ENCODE peak calls at places on chromosomes 4 and X, in four cellular contexts. U is A549, H is K562, Q is stomach. G is an unnamed sample.
A peak's percentile ranks its signal among the peaks of the same experiment; 100 is the strongest.

GRCh38 chr4:72340803-72341431 is 228.1 kb downstream of the ADAMTS3 start:
- DNase-seq in U (no peak), H (no peak), Q (no peak), G (no peak)

GRCh38 chr4:3007724-3008123 is 44.4 kb downstream of the GRK4 start:
- DNase-seq in U (no peak), H (no peak), Q (no peak), G (no peak)

GRCh38 chr4:7876096-7876993 is 63.3 kb downstream of the AFAP1 start:
- DNase-seq in U (peak; percentile 75), H (peak; percentile 8), Q (no peak), G (no peak)

GRCh38 chr4:24063771-24064170 is 173.9 kb upstream of the PPARGC1A start:
- DNase-seq in U (no peak), H (no peak), Q (no peak), G (no peak)

GRCh38 chr4:151199496-151200190 is 77.3 kb upstream of the PRSS48 start:
- DNase-seq in U (no peak), H (no peak), Q (no peak), G (no peak)

GRCh38 chr4:39446842-39447573 is 11.7 kb downstream of the RPL9 start:
- DNase-seq in U (no peak), H (no peak), Q (peak; percentile 78), G (peak; percentile 36)

GRCh38 chr4:79184461-79184860 is 141.4 kb downstream of the NAA11 start:
- DNase-seq in U (no peak), H (no peak), Q (no peak), G (no peak)

GRCh38 chr4:141933978-141934377 is 297.6 kb downstream of the IL15 start:
- DNase-seq in U (no peak), H (no peak), Q (no peak), G (no peak)

GRCh38 chrX:148784859-148785655 is 284.6 kb downstream of the AFF2 start:
- DNase-seq in U (no peak), H (no peak), Q (no peak), G (no peak)

GRCh38 chr4:147163311-147163710 is 217.6 kb upstream of the TTC29 start:
- DNase-seq in U (no peak), H (no peak), Q (no peak), G (no peak)

GRCh38 chrX:44157858-44158257 is 184.7 kb upstream of the NDP start:
- DNase-seq in U (no peak), H (no peak), Q (no peak), G (no peak)

GRCh38 chr4:9979101-9979815 is 42.0 kb downstream of the SLC2A9 start:
- DNase-seq in U (no peak), H (no peak), Q (no peak), G (no peak)

GRCh38 chrX:3678287-3678686 is 35.2 kb downstream of the PRKX start:
- DNase-seq in U (no peak), H (no peak), Q (no peak), G (no peak)

GRCh38 chr4:165502919-165503907 is 124.4 kb downstream of the CPE start:
- DNase-seq in U (peak; percentile 4), H (no peak), Q (no peak), G (no peak)

GRCh38 chr4:158667651-158668198 is 4.0 kb downstream of the C4orf46 start:
- DNase-seq in U (peak; percentile 43), H (peak; percentile 52), Q (no peak), G (no peak)

GRCh38 chr4:119629142-119629471 is 503 bp upstream of the PDE5A start:
- DNase-seq in U (no peak), H (no peak), Q (no peak), G (no peak)

DNA sequence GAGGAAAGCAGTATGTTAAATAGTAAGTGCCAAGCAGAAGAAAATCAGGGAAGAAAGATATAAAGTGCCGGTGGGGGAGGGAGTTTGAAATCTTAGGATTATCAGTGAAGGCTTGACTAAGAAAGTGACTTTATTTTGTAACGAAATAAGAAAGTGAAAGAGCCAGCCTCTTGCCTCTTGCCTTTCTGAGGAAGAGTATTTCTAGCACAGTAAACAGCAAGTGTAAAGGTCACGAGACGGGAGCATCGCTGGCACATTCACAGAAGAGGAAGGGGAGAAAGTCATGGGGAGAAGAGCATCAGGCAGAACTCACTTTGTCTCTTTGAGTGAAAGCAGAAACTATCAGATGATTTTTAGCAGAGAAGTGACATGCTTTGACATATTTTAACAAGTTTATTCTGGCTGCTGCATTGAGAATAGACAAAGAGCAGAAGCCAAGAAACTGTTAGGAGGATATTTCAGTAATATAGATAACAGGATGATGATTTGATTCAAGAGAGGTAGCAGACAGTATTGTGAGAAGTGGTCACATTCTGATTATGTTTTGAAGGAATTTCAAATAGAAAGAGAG is 313.8 kb downstream of the CAMK2D start:
- DNase-seq in U (no peak), H (no peak), Q (no peak), G (peak; percentile 18)
- TF ChIP-seq EP300 in U (no peak), H (no peak), Q (no peak), G (no peak)

GRCh38 chr4:31020363-31020762 is 300.2 kb downstream of the PCDH7 start:
- DNase-seq in U (no peak), H (no peak), Q (no peak), G (no peak)
- TF ChIP-seq EP300 in U (no peak), H (no peak), Q (no peak), G (no peak)

GRCh38 chrX:40098264-40099045 is 697 bp upstream of the BCOR start:
- DNase-seq in U (peak; percentile 52), H (peak; percentile 77), Q (no peak), G (no peak)
- TF ChIP-seq EP300 in U (no peak), H (no peak), Q (no peak), G (no peak)

GRCh38 chr4:170025523-170026252 is 507 bp downstream of the MFAP3L start:
- DNase-seq in U (peak; percentile 7), H (no peak), Q (no peak), G (peak; percentile 37)

GRCh38 chr4:170022211-170022610 is 4.0 kb downstream of the MFAP3L start:
- DNase-seq in U (no peak), H (no peak), Q (no peak), G (no peak)

GRCh38 chr4:170030121-170030520 is 3.9 kb upstream of the MFAP3L start:
- DNase-seq in U (no peak), H (no peak), Q (no peak), G (no peak)

GRCh38 chr4:170026253-170026991 is at the start of gene MFAP3L:
- DNase-seq in U (peak; percentile 71), H (peak; percentile 85), Q (peak; percentile 92), G (peak; percentile 81)

GRCh38 chr4:170027181-170027829 is 1.1 kb upstream of the MFAP3L start:
- DNase-seq in U (peak; percentile 76), H (peak; percentile 91), Q (peak; percentile 93), G (peak; percentile 93)
- TF ChIP-seq EP300 in U (no peak), H (no peak), Q (no peak), G (no peak)

G was measured in ovary.